ENCODE peak calls at places on chromosomes 7 and 10, in four cellular contexts. One of them, this sample, is unnamed.
A peak's percentile ranks its signal among the peaks of the same experiment; 100 is the strongest.

GRCh38 chr10:107915277-107915634 is 750.8 kb upstream of the SORCS1 start:
- DNase-seq in occipital lobe: no peak
- DNase-seq in mesendoderm: peak; percentile 20
- DNase-seq in WTC11: no peak
- DNase-seq in this sample: no peak

GRCh38 chr7:142669074-142669654 is 80.1 kb upstream of the PRSS1 start:
- DNase-seq in WTC11: no peak
- DNase-seq in occipital lobe: no peak
- DNase-seq in mesendoderm: peak; percentile 54
- DNase-seq in this sample: no peak

GRCh38 chr10:35425596-35425995 is 89.3 kb downstream of the CCNY start:
- DNase-seq in occipital lobe: no peak
- DNase-seq in mesendoderm: no peak
- DNase-seq in WTC11: no peak
- DNase-seq in this sample: no peak

GRCh38 chr7:157670490-157671357 is 333.9 kb downstream of the DNAJB6 start:
- DNase-seq in mesendoderm: peak; percentile 37
- DNase-seq in occipital lobe: no peak
- DNase-seq in WTC11: no peak
- DNase-seq in this sample: no peak

GRCh38 chr10:58027431-58027830 is 240.3 kb downstream of the IPMK start:
- DNase-seq in mesendoderm: no peak
- DNase-seq in WTC11: no peak
- DNase-seq in occipital lobe: no peak
- DNase-seq in this sample: no peak

GRCh38 chr10:51422311-51423120 is 276.9 kb downstream of the CSTF2T start:
- DNase-seq in mesendoderm: peak; percentile 63
- DNase-seq in occipital lobe: no peak
- DNase-seq in WTC11: peak; percentile 57
- DNase-seq in this sample: no peak

GRCh38 chr7:146405737-146406136 is 289.1 kb downstream of the CNTNAP2 start:
- DNase-seq in mesendoderm: no peak
- DNase-seq in WTC11: no peak
- DNase-seq in occipital lobe: no peak
- DNase-seq in this sample: no peak

GRCh38 chr10:68560201-68560915 is at the start of gene TET1:
- DNase-seq in occipital lobe: peak; percentile 10
- DNase-seq in WTC11: peak; percentile 90
- DNase-seq in mesendoderm: peak; percentile 94
- DNase-seq in this sample: peak; percentile 8

GRCh38 chr7:94576316-94576715 is 66.7 kb downstream of the CASD1 start:
- DNase-seq in occipital lobe: no peak
- DNase-seq in WTC11: no peak
- DNase-seq in mesendoderm: no peak
- DNase-seq in this sample: no peak

GRCh38 chr7:18421297-18422004 is 74.1 kb upstream of the HDAC9 start:
- DNase-seq in occipital lobe: no peak
- DNase-seq in WTC11: no peak
- DNase-seq in mesendoderm: no peak
- DNase-seq in this sample: no peak

GRCh38 chr7:130559184-130559583 is 67.3 kb downstream of the MEST start:
- DNase-seq in WTC11: no peak
- DNase-seq in mesendoderm: no peak
- DNase-seq in occipital lobe: no peak
- DNase-seq in this sample: no peak

GRCh38 chr7:154171422-154171821 is 119.2 kb downstream of the DPP6 start:
- DNase-seq in WTC11: no peak
- DNase-seq in occipital lobe: no peak
- DNase-seq in mesendoderm: no peak
- DNase-seq in this sample: no peak

GRCh38 chr10:95880704-95881103 is 27.1 kb upstream of the CC2D2B start:
- DNase-seq in mesendoderm: no peak
- DNase-seq in WTC11: no peak
- DNase-seq in occipital lobe: no peak
- DNase-seq in this sample: no peak

GRCh38 chr10:112570585-112570984 is 123.6 kb downstream of the VTI1A start:
- DNase-seq in WTC11: no peak
- DNase-seq in occipital lobe: no peak
- DNase-seq in mesendoderm: no peak
- DNase-seq in this sample: no peak

GRCh38 chr7:84069036-84069435 is 125.6 kb downstream of the SEMA3A start:
- DNase-seq in mesendoderm: no peak
- DNase-seq in occipital lobe: no peak
- DNase-seq in WTC11: no peak
- DNase-seq in this sample: no peak

GRCh38 chr7:64320547-64321495 is 7.1 kb downstream of the ZNF736 start:
- DNase-seq in occipital lobe: no peak
- DNase-seq in mesendoderm: no peak
- DNase-seq in WTC11: no peak
- DNase-seq in this sample: no peak